ENCODE peak calls at places on chromosomes 5 and 9, in ten cellular contexts. Q is CD4-positive, alpha-beta T cell; O is CD8-positive, alpha-beta T cell; M is neural crest cell; C is PC-9; I is uterus; N is suprapubic skin; J is stomach; S is ovary; V is MM.1S. R is an unnamed sample.
A peak's percentile ranks its signal among the peaks of the same experiment; 100 is the strongest.

GRCh38 chr9:104950838-104951237 is 22.9 kb upstream of the ABCA1 start:
- DNase-seq in Q (no peak), O (no peak), M (no peak), C (no peak), I (no peak), N (no peak), J (no peak), S (no peak), V (no peak), R (no peak)

GRCh38 chr9:27022920-27023319 is 17.4 kb upstream of the LRRC19 start:
- DNase-seq in Q (no peak), O (no peak), M (no peak), C (no peak), I (no peak), N (no peak), J (no peak), S (no peak), V (no peak), R (no peak)

GRCh38 chr5:126171916-126172315 is 251.3 kb upstream of the GRAMD2B start:
- DNase-seq in Q (no peak), O (no peak), M (no peak), C (no peak), I (no peak), N (no peak), J (no peak), S (no peak), V (no peak), R (no peak)

GRCh38 chr5:100186181-100186580 is 349.0 kb upstream of the FAM174A start:
- DNase-seq in Q (no peak), O (no peak), M (no peak), C (no peak), I (no peak), N (no peak), J (no peak), S (no peak), V (no peak), R (no peak)

GRCh38 chr5:96195053-96195452 is 233.4 kb upstream of the ELL2 start:
- DNase-seq in Q (no peak), O (no peak), M (no peak), C (no peak), I (no peak), N (no peak), J (no peak), S (no peak), V (no peak), R (no peak)

GRCh38 chr9:136921718-136922117 is 22.8 kb downstream of the FBXW5 start:
- DNase-seq in Q (no peak), O (no peak), M (no peak), C (no peak), I (no peak), N (no peak), J (no peak), S (no peak), V (no peak), R (no peak)

GRCh38 chr5:113608113-113608551 is 94.6 kb downstream of the YTHDC2 start:
- DNase-seq in Q (no peak), O (no peak), M (no peak), C (no peak), I (no peak), N (no peak), J (no peak), S (no peak), V (peak; percentile 9), R (no peak)

GRCh38 chr9:128276574-128277270 is 646 bp downstream of the SWI5 start:
- DNase-seq in Q (no peak), O (peak; percentile 2), M (no peak), C (no peak), I (peak; percentile 55), N (no peak), J (no peak), S (peak; percentile 64), V (no peak), R (no peak)

GRCh38 chr5:66209794-66210193 is 65.7 kb downstream of the SREK1 start:
- DNase-seq in Q (no peak), O (no peak), M (no peak), C (no peak), I (no peak), N (no peak), J (no peak), S (no peak), V (no peak), R (no peak)

GRCh38 chr5:154220625-154221024 is 30.1 kb downstream of the GALNT10 start:
- DNase-seq in Q (no peak), O (no peak), M (no peak), C (peak; percentile 65), I (no peak), N (no peak), J (no peak), S (no peak), V (no peak), R (no peak)

GRCh38 chr5:154626876-154627552 is 128.2 kb upstream of the LARP1 start:
- DNase-seq in Q (no peak), O (no peak), M (no peak), C (no peak), I (no peak), N (peak; percentile 71), J (no peak), S (no peak), V (no peak), R (no peak)

GRCh38 chr9:128683340-128684064 is 5.5 kb upstream of the SET start:
- DNase-seq in Q (no peak), O (peak; percentile 8), M (peak; percentile 36), C (peak; percentile 75), I (peak; percentile 50), N (peak; percentile 81), J (peak; percentile 72), S (peak; percentile 44), V (peak; percentile 82), R (no peak)

GRCh38 chr9:75823136-75823535 is 67.3 kb upstream of the PCSK5 start:
- DNase-seq in Q (no peak), O (no peak), M (no peak), C (no peak), I (no peak), N (no peak), J (no peak), S (no peak), V (no peak), R (no peak)

GRCh38 chr5:156042726-156043125 is 284.2 kb upstream of the SGCD start:
- DNase-seq in Q (no peak), O (no peak), M (no peak), C (no peak), I (no peak), N (no peak), J (no peak), S (no peak), V (no peak), R (no peak)

GRCh38 chr5:54764691-54765090 is 220.7 kb downstream of the ESM1 start:
- DNase-seq in Q (no peak), O (no peak), M (no peak), C (no peak), I (no peak), N (no peak), J (no peak), S (no peak), V (no peak), R (no peak)

GRCh38 chr5:54772232-54773168 is 212.9 kb downstream of the ESM1 start:
- DNase-seq in Q (no peak), O (no peak), M (no peak), C (no peak), I (no peak), N (no peak), J (no peak), S (no peak), V (no peak), R (no peak)

GRCh38 chr5:54765327-54765726 is 220.1 kb downstream of the ESM1 start:
- DNase-seq in Q (no peak), O (no peak), M (no peak), C (no peak), I (no peak), N (no peak), J (no peak), S (no peak), V (no peak), R (no peak)

GRCh38 chr5:54769746-54770145 is 215.6 kb downstream of the ESM1 start:
- DNase-seq in Q (no peak), O (no peak), M (no peak), C (no peak), I (no peak), N (no peak), J (no peak), S (no peak), V (no peak), R (no peak)

GRCh38 chr5:54769072-54769471 is 216.3 kb downstream of the ESM1 start:
- DNase-seq in Q (no peak), O (no peak), M (no peak), C (no peak), I (no peak), N (no peak), J (no peak), S (no peak), V (no peak), R (no peak)
- TF ChIP-seq CTCF in Q (no peak), O (no peak), M (no peak), C (peak; percentile 16), I (no peak), N (no peak), J (peak; percentile 18), S (no peak), V (no peak), R (no peak)

DNA sequence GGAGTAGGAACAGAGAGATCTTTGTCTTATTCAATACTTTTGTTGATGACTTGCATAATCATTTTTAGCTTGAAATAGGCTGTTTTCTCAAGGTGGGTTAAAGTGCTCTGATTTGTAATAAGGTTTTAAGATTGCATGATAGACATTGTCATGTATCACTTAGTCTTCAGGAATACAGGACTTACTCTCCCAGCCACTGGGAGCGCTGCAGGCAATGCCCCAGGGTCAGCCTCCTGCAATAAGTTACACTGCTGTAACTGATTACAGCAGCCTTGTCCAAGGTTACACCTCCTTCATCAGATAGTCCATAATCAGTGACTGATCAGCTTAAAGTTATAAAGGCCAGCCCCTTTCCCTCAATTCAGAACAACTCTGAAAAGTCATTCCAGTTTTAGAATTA is 218.6 kb downstream of the ESM1 start:
- DNase-seq in Q (no peak), O (no peak), M (no peak), C (no peak), I (no peak), N (no peak), J (no peak), S (no peak), V (no peak), R (no peak)
- TF ChIP-seq CTCF in Q (no peak), O (no peak), M (no peak), C (no peak), I (no peak), N (no peak), J (no peak), S (no peak), V (peak; percentile 23), R (no peak)

GRCh38 chr5:73112359-73112758 is 8.0 kb upstream of the TMEM171 start:
- DNase-seq in Q (no peak), O (no peak), M (no peak), C (no peak), I (no peak), N (no peak), J (no peak), S (no peak), V (no peak), R (no peak)
- TF ChIP-seq CTCF in Q (no peak), O (no peak), M (no peak), C (no peak), I (no peak), N (no peak), J (no peak), S (no peak), V (no peak), R (no peak)

DNA sequence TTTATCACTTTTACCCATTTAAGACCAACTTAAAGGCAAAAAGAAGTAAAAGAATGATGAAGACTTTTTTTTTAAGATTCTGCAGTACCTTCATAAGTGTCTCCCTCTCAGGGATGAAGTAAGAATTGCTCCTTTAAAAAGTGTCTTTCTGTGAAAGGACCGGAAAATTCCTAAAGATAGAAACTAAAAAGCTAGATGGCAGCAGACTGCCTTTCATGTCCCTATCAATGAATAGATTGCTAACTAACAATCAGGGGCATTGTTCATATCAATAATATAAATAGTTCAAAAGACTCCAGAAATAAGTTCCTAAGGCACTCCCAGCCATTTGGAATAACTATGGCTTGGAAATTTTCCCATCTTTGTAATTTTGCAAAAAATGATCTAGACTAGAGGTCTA is 558.0 kb downstream of the PDE4D start:
- DNase-seq in Q (no peak), O (no peak), M (no peak), C (no peak), I (no peak), N (no peak), J (no peak), S (no peak), V (no peak), R (no peak)
- TF ChIP-seq CTCF in Q (no peak), O (no peak), M (no peak), C (peak; percentile 29), I (no peak), N (peak; percentile 4), J (no peak), S (no peak), V (no peak), R (no peak)